ENCODE peak calls at places on chromosomes 2 and 18, in seven cellular contexts. Y is uterus; N is CD4-positive, alpha-beta memory T cell; V is lung; F is left ventricle myocardium inferior; K is kidney epithelial cell; Z is GM23248. B is an unnamed sample.

GRCh38 chr2:7480431-7480830 is 563.2 kb downstream of the RNF144A start:
- DNase-seq in Y (no peak), N (no peak), V (no peak), F (no peak), K (no peak), Z (peak; percentile 36), B (no peak)

GRCh38 chr18:37476182-37476581 is 89.4 kb downstream of the CELF4 start:
- DNase-seq in Y (no peak), N (no peak), V (no peak), F (no peak), K (no peak), Z (peak; percentile 54), B (no peak)

GRCh38 chr2:6011871-6012380 is 319.7 kb downstream of the SOX11 start:
- DNase-seq in Y (no peak), N (no peak), V (no peak), F (no peak), K (no peak), Z (no peak), B (no peak)

GRCh38 chr2:192072261-192072660 is 122.5 kb downstream of the TMEFF2 start:
- DNase-seq in Y (no peak), N (peak; percentile 5), V (no peak), F (no peak), K (no peak), Z (no peak), B (no peak)

GRCh38 chr2:166115589-166115988 is 12.2 kb downstream of the SCN1A start:
- DNase-seq in Y (no peak), N (no peak), V (no peak), F (no peak), K (no peak), Z (no peak), B (no peak)

GRCh38 chr2:194545978-194546377 is 1111.0 kb upstream of the SLC39A10 start:
- DNase-seq in Y (no peak), N (no peak), V (no peak), F (no peak), K (no peak), Z (peak; percentile 26), B (no peak)

GRCh38 chr2:53593891-53594585 is 173.6 kb upstream of the CHAC2 start:
- DNase-seq in Y (no peak), N (no peak), V (no peak), F (no peak), K (peak; percentile 18), Z (peak; percentile 41), B (peak; percentile 4)

GRCh38 chr2:164651361-164651760 is 30.1 kb upstream of the GRB14 start:
- DNase-seq in Y (no peak), N (no peak), V (no peak), F (no peak), K (no peak), Z (no peak), B (no peak)

GRCh38 chr2:105856576-105856975 is 111.9 kb downstream of the NCK2 start:
- DNase-seq in Y (no peak), N (peak; percentile 52), V (no peak), F (no peak), K (no peak), Z (no peak), B (no peak)

GRCh38 chr18:45690975-45691815 is 32.8 kb upstream of the SLC14A1 start:
- DNase-seq in Y (peak; percentile 71), N (peak; percentile 72), V (peak; percentile 79), F (peak; percentile 73), K (no peak), Z (peak; percentile 85), B (no peak)

GRCh38 chr2:62919041-62919440 is 131.6 kb upstream of the OTX1 start:
- DNase-seq in Y (no peak), N (no peak), V (no peak), F (no peak), K (no peak), Z (no peak), B (no peak)

GRCh38 chr2:148994341-148994740 is 44.2 kb upstream of the LYPD6B start:
- DNase-seq in Y (no peak), N (no peak), V (no peak), F (no peak), K (no peak), Z (no peak), B (no peak)

GRCh38 chr2:58428553-58429284 is 187.6 kb upstream of the FANCL start:
- DNase-seq in Y (no peak), N (no peak), V (no peak), F (no peak), K (no peak), Z (peak; percentile 22), B (no peak)

GRCh38 chr2:176491172-176491904 is 222.1 kb downstream of the MTX2 start:
- DNase-seq in Y (peak; percentile 77), N (no peak), V (peak; percentile 42), F (peak; percentile 78), K (peak; percentile 90), Z (peak; percentile 98), B (peak; percentile 99)

GRCh38 chr2:204931562-204931961 is 386.3 kb downstream of the PARD3B start:
- DNase-seq in Y (no peak), N (no peak), V (no peak), F (no peak), K (no peak), Z (peak; percentile 1), B (no peak)

GRCh38 chr2:54424555-54425163 is 31.5 kb upstream of the SPTBN1 start:
- DNase-seq in Y (no peak), N (no peak), V (no peak), F (no peak), K (no peak), Z (no peak), B (no peak)

GRCh38 chr2:85237849-85238570 is 89.8 kb downstream of the TGOLN2 start:
- DNase-seq in Y (no peak), N (no peak), V (no peak), F (no peak), K (no peak), Z (no peak), B (no peak)

GRCh38 chr18:70195852-70196434 is 9.5 kb downstream of the RTTN start:
- DNase-seq in Y (no peak), N (no peak), V (no peak), F (no peak), K (peak; percentile 18), Z (peak; percentile 80), B (no peak)

GRCh38 chr2:54669677-54670484 is 53.6 kb upstream of the EML6 start:
- DNase-seq in Y (no peak), N (no peak), V (peak; percentile 61), F (no peak), K (no peak), Z (peak; percentile 81), B (peak; percentile 30)

GRCh38 chr18:2147866-2148265 is 423.4 kb downstream of the METTL4 start:
- DNase-seq in Y (peak; percentile 14), N (no peak), V (no peak), F (peak; percentile 29), K (no peak), Z (no peak), B (no peak)

GRCh38 chr18:39380186-39380714 is 1814.7 kb upstream of the CELF4 start:
- DNase-seq in Y (no peak), N (no peak), V (no peak), F (no peak), K (no peak), Z (no peak), B (no peak)

DNA sequence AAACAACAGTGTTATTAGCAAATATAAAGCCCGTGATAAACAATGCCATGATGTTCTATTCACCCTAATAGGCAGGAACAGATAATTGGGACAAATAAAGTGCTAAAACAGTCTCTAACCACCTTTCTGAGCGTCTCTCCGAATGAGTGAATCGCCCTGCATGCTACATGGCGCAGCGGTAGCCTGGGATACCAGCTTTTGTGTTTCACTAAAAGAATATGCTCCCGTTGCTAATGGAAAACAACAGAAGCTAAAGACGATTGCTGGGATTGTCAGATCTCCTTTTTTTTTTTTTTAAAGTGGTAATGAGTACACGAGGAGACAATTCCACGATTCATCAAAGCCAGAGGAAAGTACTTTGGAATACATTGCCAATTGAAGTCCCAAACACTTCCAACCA is 1815.2 kb upstream of the CELF4 start:
- DNase-seq in Y (no peak), N (no peak), V (no peak), F (no peak), K (no peak), Z (no peak), B (no peak)
- H3K4me3 ChIP-seq in Y (no peak overlapping the region), N (no peak overlapping the region), V (no peak overlapping the region), F (no peak overlapping the region), K (no peak overlapping the region), Z (no peak overlapping the region), B (no peak overlapping the region)

GRCh38 chr2:237628482-237629187 is 1.2 kb downstream of the LRRFIP1 start:
- DNase-seq in Y (no peak), N (no peak), V (no peak), F (no peak), K (no peak), Z (no peak), B (no peak)
- H3K4me3 ChIP-seq in Y (peak overlapping the region; percentile 79), N (no peak overlapping the region), V (no peak overlapping the region), F (peak overlapping the region; percentile 80), K (peak overlapping the region; percentile 65), Z (peak overlapping the region; percentile 76), B (peak overlapping the region; percentile 57)

DNA sequence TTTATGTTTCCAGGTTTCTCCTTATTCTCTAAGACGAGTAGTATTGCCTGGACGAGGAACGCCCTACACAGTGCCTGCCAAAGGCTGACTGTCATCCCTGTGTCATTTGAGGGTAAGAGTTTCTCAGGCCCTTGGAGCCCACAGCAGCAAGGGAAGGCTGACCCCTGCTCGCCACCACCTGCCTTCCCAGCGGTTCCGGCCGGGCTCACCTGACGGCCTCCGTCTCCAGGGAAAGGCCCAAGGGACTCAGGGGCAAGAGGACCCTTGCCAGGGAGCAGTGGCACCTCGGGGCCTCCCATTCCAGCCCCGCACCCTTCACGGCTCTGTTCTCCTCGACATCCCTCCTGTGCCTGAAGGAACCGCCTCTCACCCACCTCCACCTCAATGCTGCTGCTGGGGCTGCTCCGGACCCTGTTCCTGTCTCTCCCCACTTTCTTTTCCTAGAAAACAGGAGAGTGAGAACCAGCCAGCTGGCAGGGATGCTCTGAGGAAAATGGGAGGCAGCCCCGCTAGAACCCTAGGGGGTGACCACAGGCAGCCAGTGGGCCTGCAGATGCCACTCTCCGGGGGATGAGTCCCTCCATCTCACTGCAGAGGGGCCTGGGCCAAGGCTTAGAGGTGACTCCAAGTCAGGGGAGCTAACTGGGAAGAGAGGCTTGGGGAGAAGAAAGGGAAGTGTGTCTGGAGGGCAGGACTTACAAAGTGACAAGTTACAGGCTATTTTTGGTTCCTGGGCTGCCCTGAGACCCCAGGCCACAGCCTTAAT is 1.8 kb downstream of the LIMS2 start:
- DNase-seq in Y (no peak), N (no peak), V (no peak), F (no peak), K (no peak), Z (peak; percentile 73), B (no peak)
- H3K4me3 ChIP-seq in Y (peak overlapping the region; percentile 85), N (no peak overlapping the region), V (peak overlapping the region; percentile 66), F (peak overlapping the region; percentile 94), K (no peak overlapping the region), Z (peak overlapping the region; percentile 69), B (peak overlapping the region; percentile 60)

GRCh38 chr2:30445266-30445821 is 1.7 kb upstream of the LCLAT1 start:
- DNase-seq in Y (no peak), N (no peak), V (no peak), F (no peak), K (no peak), Z (no peak), B (no peak)

GRCh38 chr2:30444283-30444682 is 2.8 kb upstream of the LCLAT1 start:
- DNase-seq in Y (no peak), N (no peak), V (no peak), F (no peak), K (no peak), Z (peak; percentile 60), B (no peak)

GRCh38 chr2:30448308-30448707 is 1.3 kb downstream of the LCLAT1 start:
- DNase-seq in Y (no peak), N (no peak), V (no peak), F (no peak), K (no peak), Z (peak; percentile 9), B (no peak)

GRCh38 chr2:30447149-30448045 is at the start of gene LCLAT1:
- DNase-seq in Y (peak; percentile 77), N (peak; percentile 88), V (peak; percentile 86), F (peak; percentile 89), K (no peak), Z (peak; percentile 93), B (no peak)

GRCh38 chr2:30446602-30447148 is 371 bp upstream of the LCLAT1 start:
- DNase-seq in Y (no peak), N (no peak), V (no peak), F (no peak), K (no peak), Z (peak; percentile 60), B (no peak)
- H3K4me3 ChIP-seq in Y (peak overlapping the region; percentile 68), N (peak overlapping the region; percentile 96), V (peak overlapping the region; percentile 64), F (peak overlapping the region; percentile 93), K (peak overlapping the region; percentile 86), Z (peak overlapping the region; percentile 77), B (peak overlapping the region; percentile 90)